ENCODE peak calls at places on chromosome 9, in ten cellular contexts. R is midbrain, D is cardiac fibroblast, X is lower leg skin, H is hepatic stellate cell, I is breast epithelium, N is GM20000, U is K562, V is T-helper 9 cell, E is brain microvascular endothelial cell. G is an unnamed sample.

GRCh38 chr9:3931996-3932906 is 367.6 kb downstream of the GLIS3 start:
- DNase-seq in R (no peak), D (peak), X (no peak), H (peak), I (no peak), N (no peak), U (no peak), V (no peak), E (no peak), G (no peak)

GRCh38 chr9:96080364-96080763 is 204.9 kb downstream of the ERCC6L2 start:
- DNase-seq in R (no peak), D (no peak), X (peak), H (no peak), I (peak), N (no peak), U (no peak), V (no peak), E (no peak), G (no peak)

GRCh38 chr9:114484854-114485443 is 20.3 kb downstream of the WHRN start:
- DNase-seq in R (no peak), D (peak), X (no peak), H (peak), I (no peak), N (peak), U (peak), V (no peak), E (peak), G (no peak)

GRCh38 chr9:129584136-129584535 is 36.8 kb downstream of the C9orf50 start:
- DNase-seq in R (peak), D (peak), X (no peak), H (peak), I (peak), N (peak), U (peak), V (peak), E (peak), G (no peak)

GRCh38 chr9:6055213-6055612 is 39.8 kb upstream of the RANBP6 start:
- DNase-seq in R (peak), D (peak), X (no peak), H (no peak), I (peak), N (peak), U (peak), V (no peak), E (peak), G (peak)

GRCh38 chr9:81635526-81636279 is 53.6 kb downstream of the TLE1 start:
- DNase-seq in R (no peak), D (no peak), X (no peak), H (peak), I (no peak), N (no peak), U (no peak), V (no peak), E (no peak), G (no peak)

GRCh38 chr9:130946778-130947617 is 8.0 kb upstream of the FIBCD1 start:
- DNase-seq in R (no peak), D (peak), X (no peak), H (no peak), I (no peak), N (no peak), U (peak), V (no peak), E (no peak), G (no peak)

GRCh38 chr9:75930766-75931311 is 40.4 kb downstream of the PCSK5 start:
- DNase-seq in R (peak), D (no peak), X (no peak), H (no peak), I (no peak), N (no peak), U (no peak), V (no peak), E (no peak), G (no peak)

GRCh38 chr9:75130621-75131020 is 42.3 kb downstream of the OSTF1 start:
- DNase-seq in R (no peak), D (no peak), X (no peak), H (no peak), I (no peak), N (no peak), U (no peak), V (no peak), E (no peak), G (no peak)

GRCh38 chr9:86098793-86099694 is at the start of gene GOLM1:
- DNase-seq in R (no peak), D (peak), X (peak), H (peak), I (no peak), N (peak), U (peak), V (no peak), E (peak), G (peak)

GRCh38 chr9:126291925-126292324 is 34.7 kb upstream of the MVB12B start:
- DNase-seq in R (no peak), D (no peak), X (peak), H (no peak), I (no peak), N (no peak), U (no peak), V (no peak), E (no peak), G (no peak)

GRCh38 chr9:98658965-98659364 is 49.8 kb downstream of the GABBR2 start:
- DNase-seq in R (no peak), D (peak), X (no peak), H (no peak), I (no peak), N (no peak), U (no peak), V (no peak), E (no peak), G (no peak)

GRCh38 chr9:135774239-135774747 is 72.3 kb downstream of the KCNT1 start:
- DNase-seq in R (no peak), D (no peak), X (no peak), H (no peak), I (no peak), N (no peak), U (no peak), V (no peak), E (no peak), G (no peak)

G was measured in NCI-H1694 treated with DMSO at 0.1 percent for 48 hours.